ENCODE peak calls at places on chromosomes 2 and 18, in ten cellular contexts. V, Q, U, L, E, C, I, Y, N and T are unnamed samples.

GRCh38 chr2:62597323-62597722 is 91.3 kb upstream of the TMEM17 start:
- DNase-seq in V (no peak), Q (no peak), U (no peak), L (peak), E (no peak), C (peak), I (no peak), Y (no peak), N (no peak), T (no peak)

GRCh38 chr2:137975280-137976271 is 11.3 kb downstream of the HNMT start:
- DNase-seq in V (no peak), Q (no peak), U (peak), L (no peak), E (no peak), C (no peak), I (no peak), Y (no peak), N (no peak), T (no peak)

GRCh38 chr2:15769676-15770075 is 170.7 kb upstream of the MYCN start:
- DNase-seq in V (no peak), Q (no peak), U (no peak), L (no peak), E (no peak), C (no peak), I (no peak), Y (no peak), N (no peak), T (no peak)

GRCh38 chr2:231563378-231563961 is 29.2 kb upstream of the TEX44 start:
- DNase-seq in V (no peak), Q (no peak), U (peak), L (peak), E (peak), C (peak), I (peak), Y (no peak), N (peak), T (peak)

GRCh38 chr18:70154591-70155194 is 50.8 kb downstream of the RTTN start:
- DNase-seq in V (no peak), Q (no peak), U (no peak), L (peak), E (peak), C (peak), I (no peak), Y (no peak), N (peak), T (no peak)

GRCh38 chr2:238162171-238162515 is 3.4 kb downstream of the ERFE start:
- DNase-seq in V (peak), Q (no peak), U (no peak), L (no peak), E (no peak), C (no peak), I (no peak), Y (no peak), N (no peak), T (no peak)

GRCh38 chr2:39640107-39640506 is 25.6 kb upstream of the TMEM178A start:
- DNase-seq in V (no peak), Q (no peak), U (no peak), L (no peak), E (no peak), C (no peak), I (no peak), Y (no peak), N (no peak), T (no peak)

GRCh38 chr2:61537590-61538178 is 472 bp downstream of the XPO1 start:
- DNase-seq in V (no peak), Q (no peak), U (no peak), L (no peak), E (peak), C (peak), I (no peak), Y (no peak), N (no peak), T (no peak)

GRCh38 chr2:60439219-60439974 is 114.1 kb downstream of the BCL11A start:
- DNase-seq in V (peak), Q (no peak), U (no peak), L (no peak), E (peak), C (no peak), I (peak), Y (no peak), N (no peak), T (no peak)

GRCh38 chr18:11872479-11873136 is 21.4 kb downstream of the CHMP1B start:
- DNase-seq in V (peak), Q (no peak), U (peak), L (no peak), E (peak), C (peak), I (peak), Y (peak), N (peak), T (peak)

GRCh38 chr2:157497603-157498314 is 53.9 kb upstream of the CYTIP start:
- DNase-seq in V (no peak), Q (no peak), U (peak), L (peak), E (peak), C (peak), I (no peak), Y (peak), N (peak), T (peak)

GRCh38 chr18:48639772-48640432 is 101.1 kb downstream of the CTIF start:
- DNase-seq in V (no peak), Q (no peak), U (no peak), L (no peak), E (no peak), C (no peak), I (no peak), Y (no peak), N (no peak), T (no peak)

GRCh38 chr18:13500891-13501887 is 225.2 kb downstream of the FAM210A start:
- DNase-seq in V (peak), Q (no peak), U (peak), L (peak), E (peak), C (peak), I (peak), Y (peak), N (peak), T (peak)

GRCh38 chr2:138716183-138716582 is 64.0 kb downstream of the NXPH2 start:
- DNase-seq in V (no peak), Q (no peak), U (no peak), L (no peak), E (peak), C (no peak), I (no peak), Y (no peak), N (no peak), T (peak)

GRCh38 chr18:74459877-74460276 is 2.8 kb upstream of the DIPK1C start:
- DNase-seq in V (peak), Q (no peak), U (no peak), L (no peak), E (peak), C (no peak), I (no peak), Y (no peak), N (no peak), T (no peak)

GRCh38 chr2:181376999-181377398 is 80.2 kb upstream of the ITGA4 start:
- DNase-seq in V (no peak), Q (no peak), U (no peak), L (no peak), E (no peak), C (no peak), I (no peak), Y (no peak), N (no peak), T (no peak)

GRCh38 chr2:33021542-33022259 is 74.9 kb downstream of the LTBP1 start:
- DNase-seq in V (no peak), Q (no peak), U (no peak), L (no peak), E (no peak), C (no peak), I (no peak), Y (no peak), N (no peak), T (no peak)

GRCh38 chr2:16148632-16149348 is 208.4 kb downstream of the MYCN start:
- DNase-seq in V (no peak), Q (no peak), U (no peak), L (no peak), E (no peak), C (no peak), I (no peak), Y (no peak), N (no peak), T (no peak)

GRCh38 chr2:231933916-231934401 is 7.8 kb upstream of the NPPC start:
- DNase-seq in V (peak), Q (no peak), U (no peak), L (peak), E (no peak), C (peak), I (peak), Y (no peak), N (no peak), T (no peak)

GRCh38 chr2:231347081-231347480 is 48.4 kb upstream of the B3GNT7 start:
- DNase-seq in V (peak), Q (no peak), U (peak), L (no peak), E (no peak), C (no peak), I (peak), Y (no peak), N (no peak), T (no peak)

GRCh38 chr2:19607931-19608762 is 249.7 kb upstream of the OSR1 start:
- DNase-seq in V (no peak), Q (no peak), U (no peak), L (peak), E (peak), C (peak), I (no peak), Y (no peak), N (peak), T (no peak)